ENCODE peak calls at places on chromosome 18, in five cellular contexts. Z is left colon; U is heart left ventricle; W is activated CD4-positive, CD25-positive, alpha-beta regulatory T cell treated with anti-CD3 and anti-CD28 coated beads, Interleukin-2, amount 50 U/mL, for 24 hours; X is RWPE2. O is an unnamed sample.

GRCh38 chr18:11203998-11204397 is 54.6 kb upstream of the PIEZO2 start:
- ATAC-seq in Z (no peak), U (no peak), X (no peak), W (no peak), O (no peak)

GRCh38 chr18:9884532-9885140 is 1.1 kb upstream of the TXNDC2 start:
- ATAC-seq in X (no peak), W (no peak), Z (no peak), U (no peak), O (no peak)

GRCh38 chr18:48923746-48924580 is 26.8 kb downstream of the SMAD7 start:
- ATAC-seq in W (no peak), X (peak), Z (peak), U (no peak), O (no peak)

GRCh38 chr18:58584219-58585127 is 44.4 kb downstream of the ALPK2 start:
- ATAC-seq in U (no peak), Z (no peak), X (peak), W (no peak), O (no peak)

GRCh38 chr18:75036941-75037516 is 171.9 kb downstream of the PTGR3 start:
- ATAC-seq in W (peak), X (no peak), Z (no peak), U (no peak), O (no peak)

GRCh38 chr18:456361-456821 is 44.1 kb downstream of the COLEC12 start:
- ATAC-seq in U (peak), W (no peak), Z (no peak), X (no peak), O (no peak)

GRCh38 chr18:12032786-12033642 is 51.7 kb downstream of the IMPA2 start:
- ATAC-seq in U (no peak), X (no peak), W (no peak), Z (no peak), O (no peak)

GRCh38 chr18:5457467-5457957 is 86.3 kb downstream of the EPB41L3 start:
- ATAC-seq in Z (no peak), U (no peak), W (no peak), X (no peak), O (no peak)

GRCh38 chr18:46623541-46623940 is 33.5 kb downstream of the LOXHD1 start:
- ATAC-seq in U (peak), W (peak), Z (no peak), X (peak), O (no peak)

GRCh38 chr18:77360315-77361186 is 110.9 kb downstream of the GALR1 start:
- ATAC-seq in Z (no peak), W (no peak), X (no peak), U (no peak), O (no peak)

GRCh38 chr18:31356025-31356424 is 20.6 kb upstream of the DSG4 start:
- ATAC-seq in Z (no peak), U (no peak), W (no peak), X (no peak), O (no peak)

GRCh38 chr18:61643884-61644647 is 248.7 kb downstream of the RNF152 start:
- ATAC-seq in X (no peak), W (no peak), Z (no peak), U (no peak), O (no peak)

O was measured in esophagus mucosa.